ENCODE peak calls at places on chromosomes 1 and 21, in seven cellular contexts. U is HCT116, L is HS-5, M is left ventricle myocardium inferior, I is A172, C is NCI-H446 treated with DMSO at 0.1 percent for 48 hours, Z is occipital lobe. D is an unnamed sample.

GRCh38 chr1:21929951-21930615 is 7.0 kb downstream of the HSPG2 start:
- DNase-seq in L (no peak), M (no peak), C (no peak), Z (no peak), U (no peak), I (no peak), D (no peak)

GRCh38 chr1:9273177-9273576 is 19.5 kb upstream of the SPSB1 start:
- DNase-seq in C (no peak), Z (no peak), U (no peak), I (no peak), M (no peak), L (no peak), D (no peak)

GRCh38 chr1:26161408-26162219 is 2.7 kb downstream of the FAM110D start:
- DNase-seq in U (no peak), I (no peak), L (no peak), C (no peak), Z (peak), M (peak), D (peak)

GRCh38 chr1:90133133-90133532 is 138.2 kb downstream of the ZNF326 start:
- DNase-seq in L (peak), Z (no peak), M (no peak), U (peak), C (peak), I (peak), D (peak)

GRCh38 chr1:90384152-90384650 is 332.9 kb downstream of the BARHL2 start:
- DNase-seq in C (no peak), M (no peak), I (no peak), U (no peak), L (no peak), Z (no peak), D (peak)

GRCh38 chr21:20661221-20661620 is 337.0 kb upstream of the NCAM2 start:
- DNase-seq in C (no peak), M (no peak), I (no peak), Z (no peak), L (no peak), U (no peak), D (peak)

GRCh38 chr1:38640371-38640770 is 219.2 kb downstream of the RRAGC start:
- DNase-seq in Z (no peak), I (no peak), M (no peak), C (no peak), U (no peak), L (no peak), D (no peak)

GRCh38 chr1:162373541-162374375 is 2.9 kb downstream of the SPATA46 start:
- DNase-seq in M (no peak), Z (no peak), U (peak), I (peak), C (no peak), L (peak), D (no peak)

GRCh38 chr1:33382651-33383415 is 48.1 kb downstream of the PHC2 start:
- DNase-seq in C (no peak), Z (peak), L (no peak), M (no peak), I (no peak), U (no peak), D (peak)

GRCh38 chr1:177490240-177490639 is 319.5 kb downstream of the BRINP2 start:
- DNase-seq in I (no peak), Z (no peak), M (no peak), C (no peak), U (no peak), L (no peak), D (no peak)

GRCh38 chr1:206769331-206769731 is 1.2 kb upstream of the IL19 start:
- DNase-seq in L (no peak), U (no peak), I (no peak), Z (no peak), M (no peak), C (no peak), D (no peak)

GRCh38 chr1:221444346-221444745 is 297.5 kb downstream of the DUSP10 start:
- DNase-seq in C (peak), U (no peak), I (no peak), M (no peak), L (no peak), Z (no peak), D (no peak)

GRCh38 chr1:194268839-194269238 is 1082.4 kb upstream of the B3GALT2 start:
- DNase-seq in L (no peak), C (no peak), M (no peak), I (no peak), U (no peak), Z (no peak), D (no peak)

GRCh38 chr1:154405762-154406571 is 824 bp downstream of the IL6R start:
- DNase-seq in C (peak), Z (peak), M (peak), L (peak), U (no peak), I (peak), D (peak)

GRCh38 chr1:29943034-29943433 is 706.7 kb downstream of the PTPRU start:
- DNase-seq in M (no peak), U (no peak), Z (no peak), I (no peak), C (no peak), L (no peak), D (no peak)

GRCh38 chr1:86616871-86617270 is 70.0 kb downstream of the CLCA4 start:
- DNase-seq in C (no peak), I (no peak), U (no peak), M (no peak), Z (no peak), L (no peak), D (peak)

GRCh38 chr1:43949663-43950062 is 2.9 kb downstream of the IPO13 start:
- DNase-seq in U (no peak), Z (no peak), I (no peak), C (no peak), M (peak), L (no peak), D (no peak)

GRCh38 chr1:234658143-234658542 is 48.2 kb upstream of the IRF2BP2 start:
- DNase-seq in I (peak), Z (no peak), U (peak), C (no peak), M (no peak), L (peak), D (no peak)

GRCh38 chr21:45981154-45981606 is 390 bp upstream of the COL6A1 start:
- DNase-seq in U (peak), I (peak), C (peak), Z (peak), M (peak), L (peak), D (peak)

GRCh38 chr21:35075546-35075945 is 26.4 kb upstream of the RUNX1 start:
- DNase-seq in L (peak), C (no peak), U (no peak), M (no peak), I (peak), Z (no peak), D (no peak)

GRCh38 chr1:107820797-107821196 is 144.2 kb downstream of the VAV3 start:
- DNase-seq in Z (no peak), U (no peak), C (no peak), M (no peak), I (peak), L (peak), D (no peak)

GRCh38 chr1:155080250-155081228 is 1.9 kb downstream of the EFNA3 start:
- DNase-seq in L (no peak), M (no peak), C (no peak), Z (no peak), U (no peak), I (no peak), D (peak)

GRCh38 chr1:21914880-21915640 is 22.1 kb downstream of the HSPG2 start:
- DNase-seq in I (no peak), Z (no peak), L (no peak), U (no peak), C (peak), M (peak), D (peak)

GRCh38 chr1:116680752-116681151 is 13.2 kb upstream of the IGSF3 start:
- DNase-seq in I (no peak), L (no peak), Z (no peak), M (no peak), U (no peak), C (no peak), D (no peak)

GRCh38 chr1:94329986-94330385 is 88.2 kb upstream of the ABCD3 start:
- DNase-seq in Z (no peak), M (no peak), U (no peak), C (no peak), I (peak), L (no peak), D (peak)

GRCh38 chr1:68624233-68624632 is 127.4 kb upstream of the DEPDC1 start:
- DNase-seq in L (peak), C (peak), M (no peak), U (no peak), I (peak), Z (no peak), D (no peak)

GRCh38 chr1:167517535-167518330 is 596 bp downstream of the CD247 start:
- DNase-seq in I (peak), M (no peak), C (no peak), L (no peak), Z (no peak), U (no peak), D (no peak)

GRCh38 chr21:41885341-41886024 is 6.3 kb upstream of the PRDM15 start:
- DNase-seq in M (no peak), L (no peak), U (no peak), I (no peak), Z (no peak), C (no peak), D (no peak)

GRCh38 chr1:13682443-13682842 is 17.5 kb upstream of the PRDM2 start:
- DNase-seq in L (no peak), M (no peak), Z (no peak), C (no peak), U (no peak), I (no peak), D (no peak)

GRCh38 chr1:151061012-151061401 is 810 bp downstream of the MLLT11 start:
- DNase-seq in M (no peak), Z (no peak), L (no peak), U (no peak), I (peak), C (no peak), D (peak)

GRCh38 chr1:6002714-6003501 is 10.7 kb upstream of the NPHP4 start:
- DNase-seq in M (peak), C (no peak), U (no peak), I (no peak), Z (no peak), L (no peak), D (no peak)

GRCh38 chr1:90335566-90335965 is 340.7 kb downstream of the ZNF326 start:
- DNase-seq in Z (no peak), I (no peak), U (no peak), L (no peak), C (no peak), M (no peak), D (peak)

GRCh38 chr1:94658221-94658620 is 116.7 kb upstream of the F3 start:
- DNase-seq in C (no peak), I (peak), U (no peak), M (peak), Z (no peak), L (no peak), D (no peak)

GRCh38 chr1:226064816-226065248 is 2.3 kb downstream of the H3-3A start:
- DNase-seq in Z (no peak), C (peak), I (peak), L (no peak), M (no peak), U (no peak), D (peak)

D was measured in NCI-H69.